ENCODE peak calls at places on chromosomes 13 and 19, in six cellular contexts. U is stomach, R is colonic mucosa, L is heart right ventricle, D is HFF-Myc, S is AG10803. I is an unnamed sample.

GRCh38 chr13:80132741-80133601 is 208.0 kb downstream of the SPRY2 start:
- DNase-seq in U (peak), L (peak), S (peak), D (no peak), R (peak), I (peak)

GRCh38 chr13:20814224-20814910 is 40.6 kb upstream of the EEF1AKMT1 start:
- DNase-seq in U (peak), D (peak), R (peak), S (peak), L (peak), I (peak)

GRCh38 chr19:19385900-19386339 is 19.6 kb upstream of the GATAD2A start:
- DNase-seq in D (no peak), S (no peak), R (no peak), L (peak), U (no peak), I (no peak)

GRCh38 chr13:111213964-111214726 is 99.0 kb downstream of the ARHGEF7 start:
- DNase-seq in L (no peak), R (no peak), D (no peak), U (no peak), S (no peak), I (no peak)

GRCh38 chr19:11987405-11988231 is 22.8 kb downstream of the ZNF763 start:
- DNase-seq in S (peak), R (peak), D (peak), U (peak), L (peak), I (peak)

GRCh38 chr19:40521276-40521675 is 54.5 kb downstream of the SPTBN4 start:
- DNase-seq in U (no peak), S (peak), R (no peak), L (no peak), D (no peak), I (peak)

GRCh38 chr13:42836930-42837329 is 55.5 kb downstream of the FAM216B start:
- DNase-seq in R (no peak), U (no peak), S (peak), L (peak), D (peak), I (peak)

GRCh38 chr19:38362076-38362945 is 12.1 kb upstream of the PSMD8 start:
- DNase-seq in R (peak), S (peak), U (peak), L (peak), D (no peak), I (peak)

GRCh38 chr13:33150146-33150545 is 133.9 kb downstream of the KL start:
- DNase-seq in L (no peak), R (no peak), D (no peak), S (no peak), U (no peak), I (peak)

GRCh38 chr19:1511318-1511988 is 1.4 kb downstream of the ADAMTSL5 start:
- DNase-seq in R (no peak), L (no peak), S (no peak), D (no peak), U (no peak), I (no peak)

GRCh38 chr19:1509589-1510441 is 3.0 kb downstream of the ADAMTSL5 start:
- DNase-seq in L (no peak), R (no peak), U (no peak), D (no peak), S (no peak), I (no peak)

GRCh38 chr19:1511989-1512338 is 855 bp downstream of the ADAMTSL5 start:
- DNase-seq in S (no peak), D (no peak), L (no peak), U (no peak), R (no peak), I (no peak)

GRCh38 chr19:1510807-1511206 is 2.0 kb downstream of the ADAMTSL5 start:
- DNase-seq in L (no peak), S (no peak), D (no peak), R (no peak), U (no peak), I (no peak)

DNA sequence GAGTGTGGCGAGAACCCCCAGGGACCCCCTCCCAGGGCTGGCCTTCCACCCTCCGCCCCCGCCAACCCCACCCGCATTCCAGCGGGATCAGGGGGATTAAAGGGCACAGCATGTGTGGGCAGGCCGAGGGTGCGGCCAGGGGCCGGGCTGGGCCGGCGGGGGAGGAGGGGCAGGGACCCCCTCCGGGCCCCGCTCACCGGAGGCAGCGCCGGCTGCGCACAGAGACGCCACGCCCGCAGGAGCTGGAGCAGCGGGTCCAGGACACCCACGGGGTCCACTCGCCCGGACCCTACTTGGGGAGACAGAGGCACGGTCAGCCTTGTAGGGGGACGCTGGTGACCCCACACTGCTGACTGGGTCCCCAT is 2.4 kb downstream of the ADAMTSL5 start:
- DNase-seq in R (no peak), L (no peak), U (no peak), D (no peak), S (no peak), I (no peak)
- H3K4me3 ChIP-seq in R (no peak), L (no peak), U (no peak), D (no peak), S (no peak), I (no peak)

GRCh38 chr19:33311326-33311682 is 9.0 kb upstream of the CEBPA start:
- DNase-seq in U (peak), S (no peak), R (peak), L (no peak), D (no peak), I (no peak)
- TF ChIP-seq CTCF in U (no peak), S (no peak), R (peak), L (peak), D (peak), I (no peak)

DNA sequence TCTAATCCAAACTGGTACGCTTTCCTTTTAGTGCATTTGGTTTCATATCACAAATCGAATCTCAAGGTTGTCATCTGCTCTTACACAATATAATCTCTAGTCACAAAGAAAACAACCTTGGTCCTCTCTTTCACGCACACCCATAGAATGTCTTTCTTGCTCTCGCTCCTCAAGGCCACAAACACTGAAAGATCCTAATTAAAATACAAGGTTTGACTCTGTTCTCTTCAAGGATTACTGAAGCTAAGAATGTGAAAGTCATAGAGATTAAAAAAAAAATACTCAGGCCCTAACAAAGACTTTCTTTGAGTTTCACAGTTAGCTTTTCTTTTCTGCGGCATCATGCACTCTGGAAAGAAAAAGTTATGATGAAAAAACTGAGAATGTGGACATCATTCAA is 891.5 kb downstream of the EFNB2 start:
- DNase-seq in L (no peak), U (no peak), S (no peak), R (no peak), D (no peak), I (no peak)
- H3K4me3 ChIP-seq in L (no peak), U (no peak), S (no peak), R (no peak), D (no peak), I (no peak)

DNA sequence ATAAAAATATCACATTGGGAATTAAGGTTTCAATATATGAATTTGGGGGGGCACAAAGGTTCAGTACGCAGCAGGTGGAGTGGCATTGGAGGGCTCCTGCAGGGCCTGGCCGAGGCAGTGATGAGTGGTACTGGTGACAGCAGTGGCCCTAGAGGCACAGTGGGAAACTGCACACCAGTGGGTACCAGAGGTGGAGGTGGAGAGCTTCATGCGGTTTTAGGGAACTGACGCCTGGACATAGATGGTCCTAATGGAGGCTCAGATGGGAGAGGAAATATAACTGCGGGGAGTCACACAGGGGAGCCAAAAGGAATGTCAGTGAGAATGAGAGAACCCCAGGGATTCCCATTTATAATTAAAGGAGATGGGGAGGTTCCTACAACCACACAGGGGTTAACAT is 156.2 kb downstream of the COG6 start:
- DNase-seq in S (no peak), D (no peak), R (no peak), U (no peak), L (no peak), I (no peak)
- TF ChIP-seq CTCF in S (no peak), D (peak), R (no peak), U (no peak), L (no peak), I (no peak)

GRCh38 chr19:1129535-1129934 is 25.7 kb downstream of the GPX4 start:
- DNase-seq in L (no peak), D (no peak), R (no peak), S (no peak), U (no peak), I (no peak)
- H3K4me3 ChIP-seq in L (no peak), D (no peak), R (no peak), S (peak), U (no peak), I (no peak)

GRCh38 chr19:33499248-33499647 is 22.3 kb downstream of the PEPD start:
- DNase-seq in L (no peak), D (no peak), U (no peak), S (no peak), R (no peak), I (no peak)
- TF ChIP-seq CTCF in L (no peak), D (no peak), U (no peak), S (no peak), R (no peak), I (no peak)

GRCh38 chr19:47226426-47227346 is 4.3 kb downstream of the BBC3 start:
- DNase-seq in U (peak), D (peak), S (peak), L (peak), R (peak), I (peak)

GRCh38 chr19:47228168-47228936 is 2.6 kb downstream of the BBC3 start:
- DNase-seq in S (peak), U (peak), D (no peak), L (no peak), R (peak), I (peak)

GRCh38 chr19:47227347-47228167 is 3.4 kb downstream of the BBC3 start:
- DNase-seq in L (peak), U (peak), S (peak), D (peak), R (peak), I (peak)

GRCh38 chr19:47228937-47229673 is 1.9 kb downstream of the BBC3 start:
- DNase-seq in L (no peak), R (peak), D (no peak), U (no peak), S (peak), I (peak)

GRCh38 chr19:47225746-47226425 is 5.1 kb downstream of the BBC3 start:
- DNase-seq in U (peak), D (no peak), L (peak), S (peak), R (peak), I (peak)
- H3K4me3 ChIP-seq in U (peak), D (peak), L (peak), S (peak), R (peak), I (peak)

GRCh38 chr13:95298971-95299627 is 2.2 kb downstream of the ABCC4 start:
- DNase-seq in R (no peak), D (peak), U (no peak), L (no peak), S (peak), I (peak)
- TF ChIP-seq CTCF in R (no peak), D (no peak), U (no peak), L (no peak), S (no peak), I (no peak)

I was measured in astrocyte of the spinal cord.